ENCODE peak calls at places on chromosomes 16 and 17, in five cellular contexts. R is HFFc6; B is left colon; L is activated T-helper 2 cell treated with anti-CD3 and anti-CD28 coated beads, Interferon-gamma antibody, Interleukin-2, Interleukin-4, amounts not matched to agents 10 μg/mL and 5 μg/mL and 100 μg/mL, durations not matched to agents 14 hours and 24 hours and 36 hours; I is endothelial cell. F is an unnamed sample.

GRCh38 chr17:47776330-47777197 is 43.5 kb downstream of the TBX21 start:
- DNase-seq in L (no peak), B (no peak), R (peak; percentile 36), I (peak; percentile 46), F (no peak)

GRCh38 chr16:57277586-57277985 is 6.9 kb downstream of the PLLP start:
- DNase-seq in R (peak; percentile 73), B (peak; percentile 28), L (peak; percentile 63), I (no peak), F (no peak)

GRCh38 chr16:88869673-88869980 is 3.2 kb upstream of the PABPN1L start:
- DNase-seq in I (no peak), B (no peak), L (no peak), R (no peak), F (no peak)

GRCh38 chr17:15121426-15121825 is 143.7 kb downstream of the PMP22 start:
- DNase-seq in I (no peak), B (no peak), L (no peak), R (no peak), F (no peak)

GRCh38 chr17:63751806-63752205 is 10.2 kb upstream of the STRADA start:
- DNase-seq in B (no peak), I (no peak), L (no peak), R (no peak), F (no peak)

GRCh38 chr16:53821957-53822625 is 118.1 kb downstream of the FTO start:
- DNase-seq in L (no peak), I (no peak), B (no peak), R (peak; percentile 73), F (no peak)

GRCh38 chr17:19482571-19482970 is 51.1 kb upstream of the SLC47A1 start:
- DNase-seq in I (no peak), B (no peak), L (no peak), R (peak; percentile 37), F (no peak)

GRCh38 chr17:76736349-76737081 is 616 bp downstream of the SRSF2 start:
- DNase-seq in I (peak; percentile 77), B (peak; percentile 77), L (peak; percentile 58), R (peak; percentile 65), F (peak; percentile 63)

GRCh38 chr16:22372882-22373661 is 1.3 kb downstream of the CDR2 start:
- DNase-seq in R (no peak), I (no peak), L (no peak), B (no peak), F (no peak)

GRCh38 chr17:4195306-4195705 is 52.3 kb downstream of the CYB5D2 start:
- DNase-seq in L (no peak), B (no peak), R (no peak), I (no peak), F (no peak)

GRCh38 chr17:58338907-58339774 is 10.5 kb upstream of the TSPOAP1 start:
- DNase-seq in B (peak; percentile 70), I (peak; percentile 40), L (peak; percentile 69), R (peak; percentile 54), F (no peak)

GRCh38 chr17:2878751-2879254 is 82.6 kb downstream of the RAP1GAP2 start:
- DNase-seq in B (no peak), I (no peak), R (no peak), L (no peak), F (no peak)

GRCh38 chr17:41599680-41600079 is 12.9 kb downstream of the KRT16 start:
- DNase-seq in R (no peak), I (no peak), L (no peak), B (no peak), F (no peak)

GRCh38 chr17:14730821-14731220 is 429.9 kb downstream of the HS3ST3B1 start:
- DNase-seq in L (no peak), B (no peak), R (no peak), I (no peak), F (no peak)

GRCh38 chr16:67720236-67720635 is 1.1 kb upstream of the GFOD2 start:
- DNase-seq in L (no peak), B (no peak), I (no peak), R (no peak), F (no peak)

GRCh38 chr17:35766903-35767510 is 6.3 kb downstream of the C17orf50 start:
- DNase-seq in I (peak; percentile 54), B (no peak), R (peak; percentile 46), L (no peak), F (no peak)

GRCh38 chr16:19396555-19397011 is 21.1 kb upstream of the TMC5 start:
- DNase-seq in I (no peak), R (no peak), B (peak; percentile 88), L (no peak), F (no peak)

GRCh38 chr17:69654981-69655581 is 240.6 kb downstream of the MAP2K6 start:
- DNase-seq in B (no peak), I (no peak), L (no peak), R (peak; percentile 85), F (no peak)

GRCh38 chr17:28811594-28812135 is 30.9 kb downstream of the FAM222B start:
- DNase-seq in I (peak; percentile 13), L (no peak), R (peak; percentile 9), B (no peak), F (peak; percentile 6)

GRCh38 chr17:4136373-4136772 is 6.5 kb downstream of the ZZEF1 start:
- DNase-seq in L (no peak), R (no peak), I (no peak), B (peak; percentile 72), F (no peak)

GRCh38 chr16:49921791-49922456 is 66.0 kb upstream of the ZNF423 start:
- DNase-seq in I (peak; percentile 79), L (peak; percentile 23), B (peak; percentile 58), R (peak; percentile 6), F (no peak)

F was measured in nucleus accumbens.